ENCODE peak calls at places on chromosomes 4 and X, in ten cellular contexts. Y is tibial nerve; A is SJSA1; D is PC-3; P is colonic mucosa; L is fibroblast of lung; Q is tibial artery; I is upper lobe of right lung; H is mesenchymal stem cell; E is naive thymus-derived CD4-positive, alpha-beta T cell. J is an unnamed sample.

GRCh38 chr4:141248029-141248428 is 27.3 kb downstream of the ZNF330 start:
- DNase-seq in Y (no peak), P (no peak), I (peak; percentile 73), Q (no peak), D (no peak), A (no peak), L (peak; percentile 48), H (peak; percentile 70), E (no peak), J (no peak)

GRCh38 chrX:130799393-130799792 is 103.6 kb downstream of the ENOX2 start:
- DNase-seq in D (peak; percentile 39), Y (no peak), H (peak; percentile 2), P (no peak), A (no peak), L (peak; percentile 56), I (no peak), Q (no peak), E (no peak), J (no peak)

GRCh38 chr4:85555210-85555609 is 80.3 kb downstream of the ARHGAP24 start:
- DNase-seq in I (no peak), A (no peak), E (no peak), Y (no peak), D (no peak), L (peak; percentile 7), P (no peak), H (no peak), Q (no peak), J (no peak)

GRCh38 chrX:13659057-13659456 is 6.1 kb downstream of the TCEANC start:
- DNase-seq in L (peak; percentile 33), I (no peak), P (no peak), H (peak; percentile 64), D (peak; percentile 43), A (no peak), E (no peak), Y (no peak), Q (no peak), J (no peak)

GRCh38 chrX:7372843-7373525 is 225.0 kb upstream of the PUDP start:
- DNase-seq in L (peak; percentile 43), P (no peak), D (peak; percentile 79), H (peak; percentile 45), Y (no peak), E (no peak), A (no peak), I (no peak), Q (no peak), J (no peak)

GRCh38 chr4:133156096-133156495 is 7.0 kb downstream of the PCDH10 start:
- DNase-seq in I (no peak), L (peak; percentile 80), Q (no peak), E (no peak), P (no peak), H (peak; percentile 38), Y (no peak), D (no peak), A (no peak), J (no peak)

GRCh38 chr4:156729416-156729815 is 242.2 kb downstream of the PDGFC start:
- DNase-seq in H (no peak), I (no peak), Y (no peak), L (no peak), A (no peak), P (no peak), D (no peak), E (no peak), Q (no peak), J (no peak)

GRCh38 chr4:51859476-51860032 is 16.6 kb downstream of the DCUN1D4 start:
- DNase-seq in L (peak; percentile 37), Q (no peak), P (no peak), E (no peak), D (no peak), A (no peak), Y (no peak), I (no peak), H (no peak), J (no peak)

GRCh38 chr4:163251204-163251603 is 81.2 kb downstream of the NPY1R start:
- DNase-seq in Y (no peak), I (no peak), E (no peak), Q (no peak), H (no peak), P (no peak), D (peak; percentile 32), A (no peak), L (no peak), J (no peak)

GRCh38 chrX:128800138-128800537 is 723.2 kb downstream of the SMARCA1 start:
- DNase-seq in A (no peak), Y (no peak), D (no peak), L (no peak), H (no peak), I (no peak), P (no peak), Q (no peak), E (no peak), J (no peak)

GRCh38 chrX:110421499-110422455 is 63.1 kb downstream of the RTL9 start:
- DNase-seq in H (no peak), L (no peak), I (no peak), Q (no peak), E (no peak), A (no peak), P (no peak), Y (no peak), D (no peak), J (no peak)

GRCh38 chrX:110418220-110418856 is 59.7 kb downstream of the RTL9 start:
- DNase-seq in A (peak; percentile 46), H (peak; percentile 85), Y (peak; percentile 6), E (no peak), P (no peak), L (peak; percentile 78), D (peak; percentile 67), Q (no peak), I (peak; percentile 60), J (no peak)

GRCh38 chrX:110420771-110421498 is 62.3 kb downstream of the RTL9 start:
- DNase-seq in I (no peak), P (no peak), Q (no peak), E (no peak), L (peak; percentile 21), H (no peak), Y (no peak), D (peak; percentile 55), A (no peak), J (no peak)

GRCh38 chrX:110417128-110417527 is 58.5 kb downstream of the RTL9 start:
- DNase-seq in D (no peak), Q (no peak), I (no peak), L (no peak), H (no peak), Y (no peak), A (no peak), E (no peak), P (no peak), J (no peak)

GRCh38 chrX:110418857-110419249 is 60.2 kb downstream of the RTL9 start:
- DNase-seq in L (peak; percentile 78), Y (no peak), D (peak; percentile 41), E (no peak), H (peak; percentile 80), I (no peak), P (no peak), A (no peak), Q (no peak), J (no peak)
- H3K4me3 ChIP-seq in L (no peak overlapping the region), Y (no peak overlapping the region), D (no peak overlapping the region), E (no peak overlapping the region), H (peak overlapping the region; percentile 8), I (no peak overlapping the region), P (no peak overlapping the region), A (no peak overlapping the region), Q (no peak overlapping the region), J (no peak overlapping the region)

DNA sequence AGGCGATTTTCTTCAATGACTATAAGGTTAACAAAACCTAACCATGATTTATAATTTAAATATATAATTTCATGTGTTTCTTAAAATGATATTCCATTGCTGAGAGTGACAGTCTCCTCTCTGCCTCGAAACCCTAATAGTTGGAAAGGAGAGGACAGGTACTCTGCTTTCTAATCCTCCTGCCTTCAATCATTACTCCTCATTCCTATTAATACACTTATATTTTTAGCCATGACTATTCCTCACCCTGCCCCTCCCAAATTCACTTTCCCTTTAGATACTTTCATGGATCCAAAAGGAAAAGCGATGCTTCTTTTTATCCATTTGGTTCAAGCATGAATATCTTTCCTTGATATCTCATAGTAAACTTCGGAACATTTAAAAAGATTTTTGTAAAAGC is 418.2 kb downstream of the CCSER1 start:
- DNase-seq in I (no peak), H (no peak), L (no peak), Q (no peak), E (no peak), D (no peak), Y (no peak), A (no peak), P (no peak), J (no peak)
- H3K27ac ChIP-seq in I (no peak overlapping the region), H (no peak overlapping the region), L (no peak overlapping the region), Q (no peak overlapping the region), E (no peak overlapping the region), D (no peak overlapping the region), Y (no peak overlapping the region), A (no peak overlapping the region), P (no peak overlapping the region), J (no peak overlapping the region)

GRCh38 chr4:13992041-13992440 is 364.5 kb upstream of the BOD1L1 start:
- DNase-seq in I (no peak), D (no peak), A (no peak), E (no peak), Y (no peak), L (no peak), H (no peak), P (no peak), Q (no peak), J (no peak)

GRCh38 chr4:13989496-13989895 is 362.0 kb upstream of the BOD1L1 start:
- DNase-seq in Y (no peak), Q (no peak), L (peak; percentile 60), A (no peak), D (no peak), P (no peak), I (no peak), H (no peak), E (no peak), J (no peak)

GRCh38 chr4:13990596-13991589 is 363.4 kb upstream of the BOD1L1 start:
- DNase-seq in D (no peak), Y (no peak), E (no peak), A (no peak), I (no peak), H (peak; percentile 45), P (no peak), Q (no peak), L (no peak), J (no peak)

GRCh38 chr4:13992975-13993495 is 365.5 kb upstream of the BOD1L1 start:
- DNase-seq in Q (no peak), D (no peak), E (no peak), L (no peak), Y (no peak), A (no peak), I (no peak), H (peak; percentile 28), P (no peak), J (no peak)

DNA sequence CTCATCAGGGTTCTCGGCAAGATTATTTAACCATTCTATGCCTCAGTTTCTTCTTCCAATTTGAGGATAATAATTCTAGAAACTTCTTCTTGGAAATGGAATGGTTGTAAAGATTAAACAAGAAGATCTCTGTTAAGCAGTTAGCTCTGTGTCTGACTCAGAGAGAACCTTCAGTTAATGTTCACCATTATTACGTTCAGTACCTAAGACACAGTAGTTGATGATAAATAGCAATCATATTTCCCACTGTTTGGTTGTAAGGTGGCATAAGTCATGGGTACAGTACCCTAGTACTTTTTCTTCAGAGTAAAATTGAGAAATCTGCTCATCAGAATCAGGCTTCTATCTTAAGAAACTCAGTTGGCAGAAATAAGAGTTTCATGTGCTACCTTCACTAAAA is 366.5 kb upstream of the BOD1L1 start:
- DNase-seq in Y (no peak), A (no peak), Q (no peak), L (no peak), D (no peak), I (no peak), P (no peak), H (no peak), E (no peak), J (no peak)
- H3K9me3 ChIP-seq in Y (no peaks in the 10 kb centered on the region), A (no peaks in the 10 kb centered on the region), Q (no peaks in the 10 kb centered on the region), L (no peaks in the 10 kb centered on the region), D (no peaks in the 10 kb centered on the region), I (no peaks in the 10 kb centered on the region), P (no peaks in the 10 kb centered on the region), H (no peaks in the 10 kb centered on the region), E (no peaks in the 10 kb centered on the region), J (no peaks in the 10 kb centered on the region)

GRCh38 chr4:84494518-84494917 is 4.6 kb downstream of the NKX6-1 start:
- DNase-seq in Y (no peak), D (no peak), A (no peak), P (no peak), L (no peak), E (no peak), H (no peak), I (no peak), Q (no peak), J (no peak)
- H3K4me3 ChIP-seq in Y (no peak overlapping the region), D (no peak overlapping the region), A (no peak overlapping the region), P (no peak overlapping the region), L (no peak overlapping the region), E (no peak overlapping the region), H (no peak overlapping the region), I (no peak overlapping the region), Q (no peak overlapping the region), J (no peak overlapping the region)